ENCODE peak calls at places on chromosome 17, in four cellular contexts. T is GM23248, Z is esophagus muscularis mucosa, H is DND-41. U is an unnamed sample. For H3K4me1, the result is how much of the 10 kb centered on the place peaks cover.

GRCh38 chr17:66661411-66661843 is 173.5 kb upstream of the CACNG5 start:
- DNase-seq in H (no peak), Z (no peak), T (peak), U (no peak)

GRCh38 chr17:67628580-67629013 is 89.1 kb upstream of the NOL11 start:
- DNase-seq in H (no peak), T (peak), Z (no peak), U (no peak)

GRCh38 chr17:56028837-56029236 is 124.4 kb upstream of the ANKFN1 start:
- DNase-seq in Z (peak), H (no peak), T (no peak), U (no peak)

GRCh38 chr17:29698837-29699236 is 76.1 kb upstream of the CORO6 start:
- DNase-seq in T (no peak), H (no peak), Z (no peak), U (no peak)

GRCh38 chr17:58788199-58788598 is 32.5 kb downstream of the PPM1E start:
- DNase-seq in H (no peak), Z (no peak), T (no peak), U (no peak)

GRCh38 chr17:31842416-31843381 is 16.3 kb downstream of the COPRS start:
- DNase-seq in T (peak), Z (no peak), H (peak), U (peak)

GRCh38 chr17:73089918-73090317 is 2.6 kb downstream of the SLC39A11 start:
- DNase-seq in Z (no peak), T (no peak), H (no peak), U (no peak)

GRCh38 chr17:77427471-77427991 is 286.8 kb downstream of the SEC14L1 start:
- DNase-seq in Z (no peak), H (no peak), T (peak), U (no peak)

GRCh38 chr17:17376362-17376761 is 73.2 kb downstream of the NT5M start:
- DNase-seq in Z (no peak), H (no peak), T (peak), U (no peak)

GRCh38 chr17:58411408-58411894 is 5.9 kb downstream of the RNF43 start:
- DNase-seq in H (no peak), Z (no peak), T (peak), U (no peak)

GRCh38 chr17:80220709-80221215 is 535 bp downstream of the SLC26A11 start:
- DNase-seq in Z (no peak), T (peak), H (no peak), U (no peak)

GRCh38 chr17:236641-237405 is 55.4 kb upstream of the DOC2B start:
- DNase-seq in H (no peak), T (no peak), Z (no peak), U (no peak)

GRCh38 chr17:15308758-15309157 is 32.6 kb downstream of the TEKT3 start:
- DNase-seq in T (no peak), Z (peak), H (no peak), U (no peak)

GRCh38 chr17:77471984-77472836 is 331.4 kb downstream of the SEC14L1 start:
- DNase-seq in Z (no peak), H (no peak), T (peak), U (peak)

GRCh38 chr17:73646409-73647305 is 2.4 kb upstream of the SDK2 start:
- DNase-seq in Z (no peak), H (no peak), T (peak), U (no peak)

GRCh38 chr17:38674749-38675615 is at the start of gene EPOP:
- DNase-seq in T (peak), H (peak), Z (peak), U (peak)

DNA sequence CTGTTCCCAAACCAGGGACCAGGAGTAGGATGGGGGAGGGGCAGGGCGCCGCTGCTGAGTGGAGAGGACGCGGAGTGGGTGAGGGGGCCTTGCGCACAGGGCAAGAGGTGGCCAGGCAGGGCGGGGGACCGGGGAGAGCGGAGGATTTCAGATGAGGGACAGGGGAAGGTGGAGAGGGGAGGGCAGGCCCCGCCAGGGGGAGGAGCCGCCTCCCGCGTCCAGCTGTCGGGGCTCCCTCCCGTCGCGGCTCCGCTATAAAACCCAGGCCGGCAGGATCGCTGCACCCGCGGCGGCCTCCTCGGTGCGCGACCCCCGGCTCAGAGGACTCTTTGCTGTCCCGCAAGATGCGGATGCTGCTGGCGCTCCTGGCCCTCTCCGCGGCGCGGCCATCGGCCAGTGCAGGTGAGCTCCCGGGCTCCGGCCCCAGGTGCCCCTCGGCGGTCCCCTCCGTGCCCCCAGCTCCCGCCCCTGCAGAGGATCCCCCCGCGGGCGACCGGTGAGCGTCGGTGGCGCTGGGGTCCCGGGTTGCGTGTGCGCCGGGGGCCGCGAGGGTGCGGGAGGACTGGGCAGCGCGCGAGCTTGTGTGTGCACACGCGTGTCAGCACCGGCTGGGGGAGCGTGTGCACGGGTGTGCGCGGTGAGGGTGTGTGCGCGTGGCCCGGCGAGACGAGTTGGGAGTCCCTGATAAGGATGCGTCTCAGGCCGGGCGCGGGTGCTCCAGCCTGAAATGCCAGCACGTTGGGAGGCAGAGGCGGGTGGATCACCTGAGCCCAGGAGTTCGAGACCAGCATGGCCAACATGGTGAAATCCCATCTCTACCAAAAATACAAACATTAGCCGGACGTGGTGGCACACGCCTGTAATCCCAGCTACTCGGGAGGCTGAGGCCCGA is at the start of gene CA4:
- DNase-seq in T (no peak), H (no peak), Z (no peak), U (no peak)
- H3K4me3 ChIP-seq in T (no peak), H (no peak), Z (peak), U (no peak)

DNA sequence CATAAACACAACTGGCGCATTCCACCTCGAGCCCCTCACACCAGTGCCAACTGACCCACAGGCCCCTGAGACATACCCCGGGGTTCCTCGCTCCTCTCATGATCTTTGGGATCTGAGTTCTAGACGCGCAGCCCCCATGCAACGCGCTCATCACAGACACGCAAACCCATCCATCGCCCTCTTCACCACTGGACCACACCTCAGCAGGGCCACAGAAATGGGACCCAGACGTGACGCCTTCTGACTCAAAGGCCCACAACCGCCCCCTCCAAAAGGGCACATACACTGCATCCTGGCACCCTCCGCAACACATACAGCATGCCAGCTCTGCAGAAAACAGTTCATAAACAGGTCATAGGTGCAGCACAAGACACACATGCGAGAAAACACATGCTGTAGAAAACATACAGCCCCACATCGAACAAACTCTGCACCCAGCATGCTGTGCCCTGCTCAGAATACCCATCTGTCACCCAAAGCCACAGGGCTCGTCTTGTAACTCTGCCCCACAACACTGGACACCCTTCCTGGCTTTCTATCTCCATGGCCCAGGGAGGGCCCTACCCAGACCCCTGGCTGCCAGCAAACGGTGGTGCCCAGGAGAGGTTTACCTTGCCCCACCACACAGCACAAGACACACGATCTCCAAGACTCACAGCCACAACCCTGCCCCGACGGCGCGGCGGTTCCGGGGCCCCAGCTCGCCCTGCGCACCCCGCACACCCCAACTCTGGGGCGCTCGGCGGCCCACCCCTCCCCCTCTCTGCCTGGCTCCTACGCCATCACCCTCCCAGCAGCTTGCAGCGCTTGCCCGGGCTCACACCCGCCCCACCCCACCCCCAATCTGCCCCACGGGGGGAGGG is 924 bp downstream of the ZBTB4 start:
- DNase-seq in Z (no peak), H (peak), T (peak), U (peak)
- H3K4me1 ChIP-seq in Z (half or more), H (under half), T (under half), U (under half)

GRCh38 chr17:70084476-70084875 is 9.5 kb downstream of the KCNJ16 start:
- DNase-seq in Z (no peak), H (no peak), T (peak), U (no peak)

GRCh38 chr17:70081885-70082284 is 6.9 kb downstream of the KCNJ16 start:
- DNase-seq in H (no peak), T (no peak), Z (no peak), U (no peak)

GRCh38 chr17:70078549-70078948 is 3.5 kb downstream of the KCNJ16 start:
- DNase-seq in H (no peak), T (no peak), Z (no peak), U (no peak)

GRCh38 chr17:70078994-70079531 is 4.0 kb downstream of the KCNJ16 start:
- DNase-seq in T (no peak), Z (no peak), H (no peak), U (no peak)

DNA sequence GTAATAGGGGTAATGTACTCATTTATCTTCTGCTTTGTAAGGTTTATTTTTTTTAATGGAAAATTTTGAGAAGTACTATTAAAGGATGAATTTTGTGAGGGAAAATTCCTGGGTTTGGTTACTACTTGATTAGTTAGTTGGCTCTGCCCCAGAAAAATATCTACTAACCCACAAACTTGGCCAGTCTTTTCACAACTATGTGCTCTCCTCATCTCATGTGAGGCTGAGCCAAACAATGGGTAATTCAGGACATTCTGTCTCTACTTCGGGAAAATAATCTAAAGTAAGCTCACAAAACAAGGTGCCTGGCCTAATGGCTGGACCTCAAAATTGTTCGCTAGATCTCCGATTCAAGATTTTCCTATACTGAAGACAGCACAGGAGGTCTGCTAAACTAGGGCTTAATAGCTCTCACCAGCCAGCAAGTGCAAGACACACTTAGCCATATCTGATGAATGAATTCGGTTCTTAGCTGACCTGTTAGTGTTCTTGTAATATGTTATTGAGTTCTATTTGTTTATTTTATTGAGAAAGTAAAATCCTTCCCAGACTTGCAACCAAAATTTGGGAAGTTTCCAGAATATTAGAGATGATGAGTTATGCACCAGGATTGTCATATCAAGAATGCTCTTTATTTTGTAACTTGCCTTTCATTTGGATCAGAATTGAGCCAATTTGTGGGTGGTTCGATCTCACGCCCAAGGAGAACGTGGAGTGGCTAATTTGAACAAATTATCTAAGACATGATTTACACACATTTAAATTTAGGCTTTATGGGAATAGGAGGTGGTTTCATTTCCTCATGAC is 5.7 kb downstream of the KCNJ16 start:
- DNase-seq in T (peak), H (no peak), Z (no peak), U (no peak)
- H3K4me3 ChIP-seq in T (no peak), H (no peak), Z (no peak), U (no peak)

GRCh38 chr17:41325126-41325525 is 9.6 kb upstream of the KRTAP17-1 start:
- DNase-seq in T (no peak), H (no peak), Z (no peak), U (no peak)

GRCh38 chr17:41325611-41326010 is 10.1 kb upstream of the KRTAP17-1 start:
- DNase-seq in Z (no peak), T (no peak), H (no peak), U (no peak)

GRCh38 chr17:41327411-41328120 is 12.1 kb upstream of the KRTAP17-1 start:
- DNase-seq in T (no peak), H (no peak), Z (no peak), U (no peak)

GRCh38 chr17:41328207-41328606 is 12.7 kb upstream of the KRTAP17-1 start:
- DNase-seq in Z (no peak), T (no peak), H (no peak), U (no peak)

GRCh38 chr17:41326173-41327145 is 10.9 kb upstream of the KRTAP17-1 start:
- DNase-seq in Z (no peak), T (no peak), H (no peak), U (peak)
- H3K4me1 ChIP-seq in Z (under half), T (under half), H (under half), U (half or more)

DNA sequence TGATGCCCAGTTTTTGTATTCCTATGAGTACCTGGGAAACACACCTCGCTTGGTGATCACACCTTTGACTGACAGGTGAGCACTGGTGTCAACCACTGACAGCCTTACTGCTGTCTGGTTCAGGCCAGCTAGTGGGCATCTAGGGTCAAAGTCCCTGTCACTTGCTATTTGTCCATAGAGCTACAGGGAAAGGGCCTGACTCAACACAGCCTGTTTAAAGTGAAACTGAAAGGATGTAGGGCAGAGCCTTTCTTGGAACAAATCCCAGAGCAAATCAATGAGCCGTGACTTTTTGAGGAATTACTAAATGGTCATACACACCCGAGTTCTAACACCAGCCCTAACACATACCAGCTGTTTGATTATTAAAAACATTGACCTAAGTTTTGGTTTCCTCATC is 106.8 kb downstream of the DNAH9 start:
- DNase-seq in T (no peak), H (no peak), Z (peak), U (no peak)
- H3K4me3 ChIP-seq in T (no peak), H (no peak), Z (no peak), U (no peak)

GRCh38 chr17:40339068-40339699 is 25.4 kb downstream of the GJD3 start:
- DNase-seq in Z (no peak), H (no peak), T (no peak), U (no peak)

GRCh38 chr17:40338058-40338457 is 26.5 kb downstream of the GJD3 start:
- DNase-seq in H (no peak), T (no peak), Z (no peak), U (no peak)

GRCh38 chr17:40337351-40337750 is 27.2 kb downstream of the GJD3 start:
- DNase-seq in Z (no peak), H (no peak), T (no peak), U (no peak)

GRCh38 chr17:40333781-40334453 is 24.9 kb downstream of the RARA start:
- DNase-seq in Z (no peak), H (no peak), T (no peak), U (no peak)

DNA sequence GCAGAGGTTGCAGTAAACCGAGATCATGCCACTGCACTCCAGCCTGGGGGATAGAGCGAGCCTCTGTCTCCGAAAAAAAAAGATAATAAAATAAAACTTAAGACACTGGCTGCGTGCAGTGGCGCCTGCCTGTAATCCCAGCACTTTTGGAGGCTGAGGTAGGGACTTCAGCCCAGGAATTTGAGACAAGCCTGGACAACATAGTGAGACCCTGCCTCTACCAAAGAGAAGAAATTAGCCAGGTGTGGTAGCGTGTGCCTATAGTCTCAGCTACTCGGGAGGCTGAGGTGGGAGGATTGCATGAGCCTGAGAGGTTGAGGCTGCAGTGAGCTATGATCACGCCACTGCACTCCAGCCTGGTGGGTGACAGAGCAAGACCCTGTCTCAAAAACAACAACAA is 26.6 kb downstream of the RARA start:
- DNase-seq in T (no peak), Z (no peak), H (no peak), U (no peak)
- H3K4me1 ChIP-seq in T (under half), Z (half or more), H (under half), U (half or more)

GRCh38 chr17:63626551-63627228 is 4.5 kb downstream of the MAP3K3 start:
- DNase-seq in Z (no peak), H (no peak), T (peak), U (no peak)
- H3K4me3 ChIP-seq in Z (no peak), H (no peak), T (peak), U (no peak)

GRCh38 chr17:44906010-44906646 is 6.9 kb upstream of the EFTUD2 start:
- DNase-seq in T (peak), Z (no peak), H (no peak), U (no peak)
- H3K4me1 ChIP-seq in T (under half), Z (under half), H (under half), U (under half)

GRCh38 chr17:34397265-34397664 is 34.2 kb upstream of the CCL1 start:
- DNase-seq in T (no peak), Z (no peak), H (no peak), U (no peak)

GRCh38 chr17:34393401-34393800 is 30.4 kb upstream of the CCL1 start:
- DNase-seq in H (no peak), T (no peak), Z (no peak), U (no peak)

GRCh38 chr17:34401165-34401564 is 38.1 kb upstream of the CCL1 start:
- DNase-seq in T (no peak), Z (no peak), H (peak), U (no peak)

GRCh38 chr17:34400301-34400931 is 37.4 kb upstream of the CCL1 start:
- DNase-seq in Z (no peak), H (peak), T (no peak), U (no peak)

GRCh38 chr17:34398990-34399389 is 36.0 kb upstream of the CCL1 start:
- DNase-seq in T (no peak), Z (no peak), H (no peak), U (no peak)
- H3K4me3 ChIP-seq in T (no peak), Z (no peak), H (no peak), U (no peak)

U was measured in CD8-positive, alpha-beta memory T cell.